ENCODE peak calls at places on chromosomes 3 and 15, in four cellular contexts. One of them, this sample, is unnamed.
A peak's percentile ranks its signal among the peaks of the same experiment; 100 is the strongest.

GRCh38 chr3:13653631-13654279 is 104.8 kb downstream of the FBLN2 start:
- DNase-seq in RPMI7951: peak; percentile 29
- DNase-seq in GM20000: no peak
- DNase-seq in NCI-H1105 treated with DMSO at 0.1 percent for 48 hours: no peak
- DNase-seq in this sample: no peak

GRCh38 chr3:112775011-112775742 is 71.5 kb downstream of the CD200R1L start:
- DNase-seq in RPMI7951: no peak
- DNase-seq in GM20000: no peak
- DNase-seq in NCI-H1105 treated with DMSO at 0.1 percent for 48 hours: no peak
- DNase-seq in this sample: no peak

GRCh38 chr15:32877620-32878019 is 159.8 kb downstream of the GREM1 start:
- DNase-seq in GM20000: no peak
- DNase-seq in RPMI7951: peak; percentile 45
- DNase-seq in NCI-H1105 treated with DMSO at 0.1 percent for 48 hours: no peak
- DNase-seq in this sample: no peak

GRCh38 chr3:32334675-32335074 is 57.0 kb upstream of the CMTM7 start:
- DNase-seq in RPMI7951: no peak
- DNase-seq in GM20000: peak; percentile 43
- DNase-seq in NCI-H1105 treated with DMSO at 0.1 percent for 48 hours: no peak
- DNase-seq in this sample: no peak

GRCh38 chr3:128572644-128573105 is 77.9 kb downstream of the RPN1 start:
- DNase-seq in GM20000: peak; percentile 56
- DNase-seq in RPMI7951: no peak
- DNase-seq in NCI-H1105 treated with DMSO at 0.1 percent for 48 hours: no peak
- DNase-seq in this sample: peak; percentile 5

GRCh38 chr3:37559461-37559860 is 302.2 kb upstream of the CTDSPL start:
- DNase-seq in RPMI7951: peak; percentile 24
- DNase-seq in GM20000: no peak
- DNase-seq in NCI-H1105 treated with DMSO at 0.1 percent for 48 hours: peak; percentile 33
- DNase-seq in this sample: peak; percentile 66

GRCh38 chr3:132343018-132343612 is 25.9 kb downstream of the ACP3 start:
- DNase-seq in NCI-H1105 treated with DMSO at 0.1 percent for 48 hours: peak; percentile 83
- DNase-seq in GM20000: peak; percentile 31
- DNase-seq in RPMI7951: peak; percentile 61
- DNase-seq in this sample: peak; percentile 51

GRCh38 chr3:4834403-4834866 is 144.8 kb upstream of the BHLHE40 start:
- DNase-seq in NCI-H1105 treated with DMSO at 0.1 percent for 48 hours: no peak
- DNase-seq in RPMI7951: peak; percentile 82
- DNase-seq in GM20000: peak; percentile 63
- DNase-seq in this sample: no peak

GRCh38 chr15:67021455-67021854 is 43.9 kb upstream of the SMAD3 start:
- DNase-seq in RPMI7951: no peak
- DNase-seq in NCI-H1105 treated with DMSO at 0.1 percent for 48 hours: no peak
- DNase-seq in GM20000: no peak
- DNase-seq in this sample: no peak

GRCh38 chr3:27589795-27590194 is 105.6 kb upstream of the SLC4A7 start:
- DNase-seq in RPMI7951: no peak
- DNase-seq in GM20000: no peak
- DNase-seq in NCI-H1105 treated with DMSO at 0.1 percent for 48 hours: no peak
- DNase-seq in this sample: no peak

GRCh38 chr3:120274739-120275167 is 10.3 kb downstream of the GPR156 start:
- DNase-seq in RPMI7951: peak; percentile 16
- DNase-seq in NCI-H1105 treated with DMSO at 0.1 percent for 48 hours: peak; percentile 21
- DNase-seq in GM20000: no peak
- DNase-seq in this sample: no peak

GRCh38 chr3:133792171-133792763 is 13.3 kb upstream of the SRPRB start:
- DNase-seq in GM20000: no peak
- DNase-seq in NCI-H1105 treated with DMSO at 0.1 percent for 48 hours: no peak
- DNase-seq in RPMI7951: peak; percentile 39
- DNase-seq in this sample: peak; percentile 4